ENCODE peak calls at places on chromosome 3, in eight cellular contexts. C is lower leg skin; A is left lung; E is NB4; K is fibroblast of villous mesenchyme; R is WTC11; H is CD8-positive, alpha-beta T cell; Q is H9. D is an unnamed sample.

GRCh38 chr3:197124713-197125112 is 95.1 kb upstream of the MELTF start:
- DNase-seq in A (no peak), Q (no peak), K (peak), H (no peak), E (no peak), R (no peak), C (no peak), D (no peak)

GRCh38 chr3:13825317-13825590 is 54.6 kb downstream of the WNT7A start:
- DNase-seq in A (no peak), H (no peak), Q (no peak), R (no peak), C (no peak), K (no peak), E (no peak), D (no peak)

GRCh38 chr3:99708207-99708745 is 69.9 kb downstream of the COL8A1 start:
- DNase-seq in E (no peak), Q (no peak), H (no peak), K (peak), C (no peak), A (no peak), R (no peak), D (no peak)

GRCh38 chr3:193837347-193837827 is 244.4 kb downstream of the OPA1 start:
- DNase-seq in Q (no peak), H (no peak), E (no peak), A (no peak), R (no peak), K (no peak), C (no peak), D (no peak)

GRCh38 chr3:54476876-54477275 is 354.5 kb downstream of the CACNA2D3 start:
- DNase-seq in C (no peak), E (no peak), R (no peak), Q (no peak), H (no peak), A (no peak), K (no peak), D (no peak)

GRCh38 chr3:155169221-155169620 is 89.1 kb downstream of the MME start:
- DNase-seq in R (no peak), C (no peak), K (no peak), E (no peak), H (no peak), A (no peak), Q (no peak), D (no peak)

GRCh38 chr3:12750658-12751071 is 8.4 kb downstream of the TMEM40 start:
- DNase-seq in H (no peak), E (peak), C (no peak), Q (no peak), K (peak), A (no peak), R (no peak), D (no peak)

GRCh38 chr3:63228677-63229076 is 49.4 kb upstream of the SYNPR start:
- DNase-seq in C (no peak), Q (peak), R (peak), A (no peak), E (peak), K (peak), H (no peak), D (no peak)

GRCh38 chr3:109023656-109024254 is 70.1 kb upstream of the GUCA1C start:
- DNase-seq in A (no peak), Q (no peak), E (peak), K (peak), H (peak), C (peak), R (peak), D (no peak)

GRCh38 chr3:19901918-19902317 is 32.1 kb downstream of the EFHB start:
- DNase-seq in Q (no peak), R (no peak), H (no peak), K (no peak), C (no peak), E (peak), A (no peak), D (no peak)

GRCh38 chr3:41893977-41894376 is 67.9 kb downstream of the ULK4 start:
- DNase-seq in A (no peak), H (no peak), Q (no peak), E (peak), R (no peak), C (peak), K (peak), D (no peak)

GRCh38 chr3:11964553-11964952 is 39.6 kb upstream of the SYN2 start:
- DNase-seq in E (no peak), K (no peak), C (no peak), R (no peak), A (no peak), H (no peak), Q (no peak), D (no peak)

GRCh38 chr3:142977399-142977728 is 13.9 kb upstream of the PAQR9 start:
- DNase-seq in E (no peak), A (no peak), H (no peak), R (no peak), K (no peak), C (no peak), Q (no peak), D (no peak)

GRCh38 chr3:39125837-39126500 is 18.5 kb downstream of the TTC21A start:
- DNase-seq in C (no peak), H (no peak), R (no peak), A (no peak), Q (no peak), E (no peak), K (peak), D (no peak)

GRCh38 chr3:184672972-184673875 is 38.6 kb downstream of the MAGEF1 start:
- DNase-seq in E (no peak), A (peak), H (no peak), K (no peak), C (no peak), Q (no peak), R (no peak), D (no peak)

GRCh38 chr3:100720423-100720822 is 11.1 kb downstream of the TFG start:
- DNase-seq in E (no peak), H (no peak), C (no peak), A (no peak), R (peak), K (no peak), Q (peak), D (no peak)

GRCh38 chr3:53382106-53382505 is 34.8 kb upstream of the DCP1A start:
- DNase-seq in C (no peak), K (no peak), Q (no peak), R (no peak), E (no peak), H (no peak), A (no peak), D (no peak)

GRCh38 chr3:111797035-111797717 is 61.9 kb upstream of the PHLDB2 start:
- DNase-seq in C (no peak), K (peak), A (no peak), R (no peak), H (no peak), E (no peak), Q (no peak), D (no peak)

GRCh38 chr3:71504250-71505036 is 79.1 kb downstream of the FOXP1 start:
- DNase-seq in R (no peak), C (no peak), K (peak), Q (no peak), H (no peak), A (no peak), E (peak), D (no peak)

GRCh38 chr3:31187380-31187779 is 292.9 kb upstream of the GADL1 start:
- DNase-seq in C (no peak), E (no peak), A (no peak), K (no peak), H (no peak), Q (no peak), R (no peak), D (no peak)

GRCh38 chr3:41362638-41363559 is 163.6 kb downstream of the CTNNB1 start:
- DNase-seq in R (peak), C (no peak), A (no peak), E (no peak), K (peak), Q (peak), H (no peak), D (no peak)

GRCh38 chr3:72245183-72245811 is 460.3 kb upstream of the PROK2 start:
- DNase-seq in K (no peak), A (no peak), C (no peak), E (no peak), H (no peak), R (no peak), Q (no peak), D (peak)

GRCh38 chr3:294581-294980 is 98.0 kb downstream of the CHL1 start:
- DNase-seq in Q (no peak), K (no peak), C (no peak), A (no peak), R (no peak), E (no peak), H (no peak), D (no peak)

GRCh38 chr3:171972965-171973364 is 66.4 kb upstream of the FNDC3B start:
- DNase-seq in C (peak), A (no peak), K (peak), R (no peak), E (no peak), Q (no peak), H (no peak), D (no peak)

GRCh38 chr3:132730891-132731580 is 8.8 kb upstream of the NPHP3 start:
- DNase-seq in R (no peak), E (peak), C (no peak), Q (no peak), H (no peak), A (no peak), K (peak), D (no peak)

GRCh38 chr3:15258720-15259119 is 52.7 kb downstream of the CAPN7 start:
- DNase-seq in R (no peak), C (no peak), K (no peak), E (no peak), A (peak), H (no peak), Q (no peak), D (no peak)

GRCh38 chr3:156341324-156341723 is 213.6 kb downstream of the SSR3 start:
- DNase-seq in C (no peak), Q (no peak), A (no peak), K (no peak), R (no peak), H (no peak), E (no peak), D (no peak)

GRCh38 chr3:156339491-156339890 is 215.4 kb downstream of the SSR3 start:
- DNase-seq in H (no peak), K (no peak), R (no peak), C (no peak), Q (no peak), E (no peak), A (no peak), D (no peak)

DNA sequence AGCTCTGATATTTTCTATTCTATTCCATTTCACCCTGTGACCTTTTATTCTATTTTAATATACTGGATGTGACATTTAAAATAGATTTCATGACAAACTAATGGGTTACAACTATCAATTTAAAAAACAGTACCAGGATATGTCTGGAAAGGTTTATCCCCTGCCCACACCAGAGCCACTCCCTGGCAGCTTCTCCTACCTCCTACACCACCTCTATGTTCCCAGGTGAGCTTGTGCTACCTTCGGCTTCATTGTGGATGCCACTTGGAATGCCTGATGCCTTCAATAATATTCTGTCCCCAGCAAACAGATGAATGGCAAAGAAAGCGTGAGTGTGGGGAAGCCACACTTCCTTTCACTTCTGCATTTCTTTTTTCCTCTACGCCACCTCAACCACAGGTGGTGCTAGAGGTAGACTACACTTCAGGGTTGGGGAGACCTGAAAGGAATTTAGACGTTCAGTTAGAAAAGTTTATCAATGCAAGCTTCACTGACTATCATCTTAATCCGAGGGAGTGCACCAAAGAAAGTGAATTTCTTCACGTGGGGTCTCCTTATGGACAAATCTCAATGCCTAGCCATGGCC is 213.0 kb downstream of the SSR3 start:
- DNase-seq in A (no peak), K (no peak), H (no peak), R (no peak), Q (no peak), E (no peak), C (no peak), D (no peak)
- TF ChIP-seq CTCF in A (no peak), K (no peak), H (no peak), R (no peak), Q (peak), E (no peak), C (no peak), D (no peak)

GRCh38 chr3:178325330-178325729 is 210.9 kb upstream of the KCNMB2 start:
- DNase-seq in Q (no peak), A (no peak), R (no peak), H (no peak), K (peak), C (no peak), E (no peak), D (no peak)
- TF ChIP-seq CTCF in Q (peak), A (peak), R (no peak), H (peak), K (peak), C (no peak), E (no peak), D (peak)

GRCh38 chr3:195554458-195554857 is 11.3 kb upstream of the PPP1R2 start:
- DNase-seq in A (no peak), E (no peak), C (no peak), K (no peak), Q (no peak), H (no peak), R (no peak), D (no peak)

GRCh38 chr3:195557327-195557726 is 14.2 kb upstream of the PPP1R2 start:
- DNase-seq in C (no peak), H (no peak), Q (no peak), K (no peak), A (no peak), R (no peak), E (no peak), D (no peak)

GRCh38 chr3:195555110-195555509 is 12.0 kb upstream of the PPP1R2 start:
- DNase-seq in A (no peak), K (no peak), E (no peak), Q (peak), H (no peak), R (no peak), C (no peak), D (no peak)

GRCh38 chr3:195558602-195559001 is 15.5 kb upstream of the PPP1R2 start:
- DNase-seq in E (peak), Q (no peak), K (peak), H (no peak), C (no peak), A (no peak), R (no peak), D (no peak)

GRCh38 chr3:195556390-195556789 is 13.3 kb upstream of the PPP1R2 start:
- DNase-seq in A (no peak), H (no peak), E (peak), R (peak), K (peak), C (no peak), Q (peak), D (no peak)
- TF ChIP-seq CTCF in A (no peak), H (peak), E (peak), R (no peak), K (peak), C (no peak), Q (peak), D (peak)

GRCh38 chr3:87145553-87145952 is 81.6 kb upstream of the CHMP2B start:
- DNase-seq in E (peak), Q (peak), A (no peak), R (peak), K (peak), C (no peak), H (no peak), D (no peak)
- TF ChIP-seq CTCF in E (peak), Q (peak), A (no peak), R (peak), K (peak), C (no peak), H (no peak), D (no peak)

GRCh38 chr3:173584093-173584833 is 186.7 kb downstream of the NLGN1 start:
- DNase-seq in Q (peak), H (no peak), E (peak), K (peak), C (no peak), A (no peak), R (peak), D (no peak)
- TF ChIP-seq CTCF in Q (peak), H (no peak), E (peak), K (peak), C (no peak), A (peak), R (peak), D (peak)